ENCODE peak calls at places on chromosomes 7 and 10, in nine cellular contexts. G, E, X, V, W, F, I, R and C are unnamed samples.

GRCh38 chr7:132117181-132117580 is 459.1 kb downstream of the PLXNA4 start:
- DNase-seq in V (no peak), X (no peak), F (no peak), W (no peak), I (peak; percentile 57), R (no peak), E (no peak), G (no peak), C (peak; percentile 74)

GRCh38 chr10:33783078-33783477 is 448.6 kb upstream of the NRP1 start:
- DNase-seq in V (no peak), F (no peak), E (no peak), R (no peak), I (no peak), G (no peak), W (no peak), X (no peak), C (no peak)

GRCh38 chr7:44534501-44534900 is 6.6 kb downstream of the NPC1L1 start:
- DNase-seq in V (no peak), I (peak; percentile 19), F (peak; percentile 16), W (peak; percentile 72), R (no peak), E (no peak), X (peak; percentile 73), G (peak; percentile 70), C (peak; percentile 94)

GRCh38 chr10:18134509-18134908 is 5.7 kb upstream of the CACNB2 start:
- DNase-seq in F (no peak), R (no peak), E (no peak), V (no peak), I (no peak), G (no peak), W (no peak), X (no peak), C (no peak)

GRCh38 chr7:149820622-149821190 is 17.5 kb upstream of the ZNF862 start:
- DNase-seq in X (no peak), F (no peak), E (no peak), R (peak; percentile 47), I (no peak), W (no peak), V (peak; percentile 68), G (no peak), C (no peak)

GRCh38 chr10:125816548-125816947 is 6.5 kb downstream of the UROS start:
- DNase-seq in V (no peak), W (no peak), I (no peak), X (no peak), E (no peak), R (no peak), F (no peak), G (no peak), C (no peak)

GRCh38 chr10:74081192-74081803 is 69.3 kb downstream of the AP3M1 start:
- DNase-seq in W (peak; percentile 69), X (peak; percentile 50), R (no peak), E (peak; percentile 6), F (peak; percentile 7), G (no peak), V (no peak), I (peak; percentile 62), C (peak; percentile 31)

GRCh38 chr10:83990126-83990525 is 149.2 kb upstream of the GHITM start:
- DNase-seq in R (no peak), V (no peak), I (no peak), G (no peak), F (no peak), W (no peak), E (no peak), X (no peak), C (no peak)

GRCh38 chr10:69633673-69634635 is 3.9 kb downstream of the FAM241B start:
- DNase-seq in X (no peak), I (no peak), R (no peak), W (no peak), V (no peak), G (peak; percentile 49), E (no peak), F (no peak), C (no peak)

GRCh38 chr10:124005091-124005490 is 88.3 kb downstream of the CHST15 start:
- DNase-seq in X (no peak), I (no peak), F (no peak), W (no peak), R (peak; percentile 19), E (no peak), V (no peak), G (no peak), C (no peak)

GRCh38 chr7:80935971-80936370 is 17.1 kb upstream of the SEMA3C start:
- DNase-seq in X (no peak), R (no peak), I (no peak), G (no peak), F (no peak), W (no peak), V (no peak), E (no peak), C (no peak)